ENCODE peak calls at places on chromosome X, in five cellular contexts. Q is CD4-positive, alpha-beta T cell; I is esophagus squamous epithelium; X is SK-N-SH; O is fibroblast of lung. B is an unnamed sample.
A peak's percentile ranks its signal among the peaks of the same experiment; 100 is the strongest.

GRCh38 chrX:150348365-150348764 is 14.8 kb upstream of the MAMLD1 start:
- DNase-seq in X (no peak), I (no peak), Q (no peak), O (no peak), B (no peak)

GRCh38 chrX:86507337-86507736 is 359.1 kb downstream of the DACH2 start:
- DNase-seq in O (peak; percentile 31), Q (no peak), X (no peak), I (no peak), B (no peak)

GRCh38 chrX:3345281-3346081 is 971 bp downstream of the MXRA5 start:
- DNase-seq in O (peak; percentile 11), I (no peak), Q (no peak), X (peak; percentile 16), B (no peak)

GRCh38 chrX:48696301-48697181 is at the start of gene SUV39H1:
- DNase-seq in O (peak; percentile 85), I (peak; percentile 25), Q (peak; percentile 66), X (peak; percentile 93), B (peak; percentile 28)

GRCh38 chrX:105282077-105282476 is 61.6 kb upstream of the TEX13A start:
- DNase-seq in I (no peak), Q (no peak), O (peak; percentile 1), X (no peak), B (no peak)

GRCh38 chrX:26253526-26253925 is 37.6 kb downstream of the MAGEB5 start:
- DNase-seq in I (no peak), X (no peak), O (no peak), Q (no peak), B (no peak)

GRCh38 chrX:1860936-1861670 is 246.2 kb downstream of the ASMT start:
- DNase-seq in Q (no peak), X (no peak), O (no peak), I (no peak), B (no peak)

GRCh38 chrX:8981742-8982141 is 52.2 kb downstream of the FAM9B start:
- DNase-seq in Q (no peak), O (no peak), X (no peak), I (no peak), B (no peak)

GRCh38 chrX:79161655-79162054 is 17.2 kb downstream of the GPR174 start:
- DNase-seq in Q (no peak), X (no peak), O (no peak), I (no peak), B (no peak)

GRCh38 chrX:38917954-38918353 is 116.7 kb downstream of the MID1IP1 start:
- DNase-seq in Q (no peak), X (no peak), O (no peak), I (no peak), B (no peak)

GRCh38 chrX:111917591-111917990 is 41.6 kb downstream of the TRPC5OS start:
- DNase-seq in O (no peak), X (no peak), I (no peak), Q (no peak), B (no peak)

GRCh38 chrX:68045008-68045577 is 388.2 kb downstream of the OPHN1 start:
- DNase-seq in Q (no peak), I (no peak), X (no peak), O (no peak), B (no peak)

GRCh38 chrX:46198858-46199257 is 346.4 kb downstream of the ZNF674 start:
- DNase-seq in X (no peak), Q (no peak), O (peak; percentile 6), I (no peak), B (no peak)

GRCh38 chrX:151985955-151986354 is 11.5 kb upstream of the GABRE start:
- DNase-seq in I (no peak), Q (no peak), O (peak; percentile 9), X (no peak), B (no peak)

GRCh38 chrX:47579537-47579936 is 2.7 kb upstream of the TIMP1 start:
- DNase-seq in Q (no peak), O (peak; percentile 85), X (no peak), I (no peak), B (no peak)

GRCh38 chrX:39721570-39722279 is 376.0 kb downstream of the BCOR start:
- DNase-seq in Q (no peak), X (no peak), I (no peak), O (peak; percentile 55), B (no peak)

DNA sequence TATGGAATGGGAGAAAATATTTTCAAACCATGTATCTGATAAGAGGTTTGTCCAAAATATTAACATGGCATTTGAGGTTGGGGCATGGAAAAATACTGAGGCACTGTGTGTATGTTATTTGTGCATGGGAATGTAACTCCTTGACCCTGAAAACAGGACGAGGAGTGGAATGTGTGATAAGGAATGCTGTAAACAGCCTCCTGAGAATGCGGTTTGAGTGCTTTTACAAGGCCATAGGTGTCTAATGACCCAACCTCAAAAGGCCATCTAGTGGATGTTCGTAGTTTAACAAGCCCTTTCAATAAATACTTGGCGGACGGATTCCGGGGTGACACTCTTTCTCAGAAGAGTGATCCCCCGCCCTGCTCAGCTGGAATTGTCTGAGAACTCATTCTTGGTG is 162.9 kb upstream of the USP9X start:
- DNase-seq in Q (no peak), O (peak; percentile 55), X (peak; percentile 33), I (no peak), B (no peak)
- TF ChIP-seq CTCF in Q (no peak), O (peak; percentile 41), X (peak; percentile 45), I (no peak), B (no peak)

DNA sequence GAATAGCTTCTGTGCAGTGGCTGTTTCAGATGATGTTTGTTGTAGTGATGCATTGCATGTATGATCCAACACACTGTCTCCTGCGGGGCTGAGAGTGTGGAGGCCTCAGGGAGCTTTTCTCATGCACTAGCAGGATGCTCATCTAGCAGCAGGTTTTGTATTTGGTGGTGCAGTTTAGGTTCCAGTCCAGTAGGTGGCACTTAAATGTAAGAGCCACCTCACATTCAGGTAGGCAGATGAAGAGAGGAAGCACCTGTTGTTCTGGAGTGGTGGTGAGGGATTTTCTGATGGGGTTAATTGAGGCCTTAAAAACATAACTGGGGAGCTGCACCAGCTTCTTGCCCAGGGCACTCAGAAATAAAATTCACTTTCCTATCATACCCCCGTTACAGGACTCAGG is 300.9 kb downstream of the SPIN4 start:
- DNase-seq in Q (no peak), I (no peak), X (peak; percentile 0), O (no peak), B (no peak)
- H3K9me3 ChIP-seq in Q (no peaks in the 10 kb centered on the region), I (no peaks in the 10 kb centered on the region), X (no peaks in the 10 kb centered on the region), O (no peaks in the 10 kb centered on the region), B (no peaks in the 10 kb centered on the region)

GRCh38 chrX:124401696-124402095 is 55.3 kb downstream of the SH2D1A start:
- DNase-seq in Q (no peak), I (no peak), O (no peak), X (no peak), B (no peak)

GRCh38 chrX:124405868-124406267 is 59.5 kb downstream of the SH2D1A start:
- DNase-seq in I (no peak), X (no peak), O (no peak), Q (no peak), B (no peak)

GRCh38 chrX:124406294-124407013 is 60.1 kb downstream of the SH2D1A start:
- DNase-seq in X (peak; percentile 55), Q (peak; percentile 12), O (peak; percentile 68), I (no peak), B (peak; percentile 1)
- TF ChIP-seq CTCF in X (peak; percentile 79), Q (no peak), O (peak; percentile 46), I (peak; percentile 59), B (peak; percentile 36)

GRCh38 chrX:57265126-57265525 is 21.4 kb upstream of the FAAH2 start:
- DNase-seq in X (no peak), O (no peak), Q (no peak), I (no peak), B (no peak)

GRCh38 chrX:57270980-57271379 is 15.5 kb upstream of the FAAH2 start:
- DNase-seq in X (no peak), O (no peak), I (no peak), Q (no peak), B (no peak)

GRCh38 chrX:57267308-57267707 is 19.2 kb upstream of the FAAH2 start:
- DNase-seq in Q (no peak), X (no peak), I (no peak), O (no peak), B (no peak)

GRCh38 chrX:57266275-57266674 is 20.2 kb upstream of the FAAH2 start:
- DNase-seq in O (no peak), X (no peak), I (no peak), Q (no peak), B (no peak)

GRCh38 chrX:57266871-57267270 is 19.6 kb upstream of the FAAH2 start:
- DNase-seq in O (no peak), X (no peak), Q (no peak), I (no peak), B (no peak)
- H3K9me3 ChIP-seq in O (no peaks in the 10 kb centered on the region), X (no peaks in the 10 kb centered on the region), Q (no peaks in the 10 kb centered on the region), I (no peaks in the 10 kb centered on the region), B (no peaks in the 10 kb centered on the region)

GRCh38 chrX:44935640-44936039 is 62.7 kb downstream of the KDM6A start:
- DNase-seq in Q (no peak), I (no peak), X (no peak), O (no peak), B (no peak)
- TF ChIP-seq CTCF in Q (no peak), I (no peak), X (no peak), O (no peak), B (no peak)

GRCh38 chrX:77755561-77755960 is 30.5 kb downstream of the ATRX start:
- DNase-seq in Q (no peak), X (no peak), O (no peak), I (no peak), B (no peak)
- H3K9me3 ChIP-seq in Q (no peaks in the 10 kb centered on the region), X (no peaks in the 10 kb centered on the region), O (no peaks in the 10 kb centered on the region), I (no peaks in the 10 kb centered on the region), B (no peaks in the 10 kb centered on the region)

DNA sequence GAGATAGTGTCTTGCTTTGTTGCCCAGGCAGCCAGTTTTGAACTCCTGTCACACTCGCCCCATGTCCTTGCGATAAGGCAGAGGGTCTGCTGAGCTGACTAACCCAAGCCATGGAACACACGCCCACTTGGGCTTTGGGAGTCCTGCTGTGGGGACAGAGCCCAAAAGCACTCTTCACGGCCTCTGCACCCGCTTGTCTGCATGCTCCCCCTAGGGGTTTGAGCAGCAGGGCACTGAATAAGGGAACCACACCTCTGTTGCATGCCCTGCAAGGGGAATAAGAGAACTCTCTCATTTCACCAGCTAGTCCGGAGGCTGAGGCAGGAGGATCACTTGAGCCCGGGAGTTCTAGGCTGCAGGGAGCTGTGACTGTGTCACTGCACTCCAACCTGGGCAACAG is 166.0 kb downstream of the STAG2 start:
- DNase-seq in I (no peak), O (no peak), Q (no peak), X (no peak), B (no peak)
- TF ChIP-seq CTCF in I (no peak), O (no peak), Q (no peak), X (no peak), B (no peak)

DNA sequence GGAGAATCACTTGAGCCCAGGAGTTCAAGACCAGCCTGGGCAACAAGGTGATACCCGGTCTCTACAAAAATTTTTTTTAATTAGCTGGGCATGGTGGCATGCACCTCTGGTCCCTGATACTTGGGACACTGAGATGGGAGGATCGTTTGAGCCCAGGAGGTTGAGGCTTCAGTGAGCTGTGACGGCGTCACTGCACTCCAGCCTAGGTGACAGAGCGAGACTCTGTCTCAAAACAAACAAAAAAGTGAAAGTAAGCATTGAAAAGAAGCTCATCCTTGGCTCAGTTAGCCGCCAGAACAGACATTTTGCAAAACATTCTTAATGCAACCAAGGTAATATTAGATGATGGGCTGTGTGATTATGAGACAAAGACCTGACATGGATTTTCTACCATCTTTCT is 223.3 kb upstream of the VCX3A start:
- DNase-seq in O (no peak), X (no peak), I (no peak), Q (no peak), B (no peak)
- H3K9me3 ChIP-seq in O (no peaks in the 10 kb centered on the region), X (no peaks in the 10 kb centered on the region), I (no peaks in the 10 kb centered on the region), Q (no peaks in the 10 kb centered on the region), B (no peaks in the 10 kb centered on the region)

B was measured in thoracic aorta.